ENCODE peak calls at places on chromosome 15, in four cellular contexts. One of them, this sample, is unnamed.

GRCh38 chr15:50854594-50855490 is 53.6 kb upstream of the AP4E1 start:
- DNase-seq in spleen: no peak
- DNase-seq in HCT116: no peak
- DNase-seq in GM23338: no peak
- DNase-seq in this sample: peak

GRCh38 chr15:88605507-88606436 is 15.4 kb upstream of the AEN start:
- DNase-seq in HCT116: no peak
- DNase-seq in GM23338: peak
- DNase-seq in spleen: peak
- DNase-seq in this sample: no peak

GRCh38 chr15:63848881-63849551 is 15.3 kb upstream of the HERC1 start:
- DNase-seq in GM23338: no peak
- DNase-seq in HCT116: no peak
- DNase-seq in spleen: no peak
- DNase-seq in this sample: no peak

GRCh38 chr15:78895411-78895810 is 22.7 kb downstream of the MORF4L1 start:
- DNase-seq in spleen: no peak
- DNase-seq in HCT116: no peak
- DNase-seq in GM23338: no peak
- DNase-seq in this sample: no peak

GRCh38 chr15:64857421-64857820 is 15.7 kb downstream of the PLEKHO2 start:
- DNase-seq in GM23338: no peak
- DNase-seq in spleen: no peak
- DNase-seq in HCT116: no peak
- DNase-seq in this sample: no peak

GRCh38 chr15:60002528-60003218 is 1.4 kb upstream of the FOXB1 start:
- DNase-seq in HCT116: no peak
- DNase-seq in spleen: no peak
- DNase-seq in GM23338: peak
- DNase-seq in this sample: no peak

GRCh38 chr15:57881361-57881760 is 174.8 kb downstream of the POLR2M start:
- DNase-seq in HCT116: no peak
- DNase-seq in GM23338: no peak
- DNase-seq in spleen: no peak
- DNase-seq in this sample: no peak

GRCh38 chr15:61835476-61836106 is 224.7 kb downstream of the VPS13C start:
- DNase-seq in spleen: no peak
- DNase-seq in HCT116: peak
- DNase-seq in GM23338: peak
- DNase-seq in this sample: peak

GRCh38 chr15:60682115-60682514 is 203.2 kb upstream of the ICE2 start:
- DNase-seq in GM23338: no peak
- DNase-seq in spleen: no peak
- DNase-seq in HCT116: no peak
- DNase-seq in this sample: no peak

GRCh38 chr15:40301467-40302179 is 6.1 kb downstream of the PLCB2 start:
- DNase-seq in HCT116: no peak
- DNase-seq in spleen: peak
- DNase-seq in GM23338: peak
- DNase-seq in this sample: no peak

GRCh38 chr15:83207622-83208356 is at the start of gene HDGFL3:
- DNase-seq in spleen: peak
- DNase-seq in HCT116: no peak
- DNase-seq in GM23338: peak
- DNase-seq in this sample: peak
- TF ChIP-seq POLR2AphosphoS5 in spleen: peak
- TF ChIP-seq POLR2AphosphoS5 in HCT116: no peak
- TF ChIP-seq POLR2AphosphoS5 in GM23338: peak
- TF ChIP-seq POLR2AphosphoS5 in this sample: no peak

GRCh38 chr15:46059921-46060565 is 425.2 kb downstream of the SQOR start:
- DNase-seq in spleen: no peak
- DNase-seq in HCT116: no peak
- DNase-seq in GM23338: no peak
- DNase-seq in this sample: no peak
- TF ChIP-seq POLR2AphosphoS5 in spleen: no peak
- TF ChIP-seq POLR2AphosphoS5 in HCT116: no peak
- TF ChIP-seq POLR2AphosphoS5 in GM23338: no peak
- TF ChIP-seq POLR2AphosphoS5 in this sample: no peak

DNA sequence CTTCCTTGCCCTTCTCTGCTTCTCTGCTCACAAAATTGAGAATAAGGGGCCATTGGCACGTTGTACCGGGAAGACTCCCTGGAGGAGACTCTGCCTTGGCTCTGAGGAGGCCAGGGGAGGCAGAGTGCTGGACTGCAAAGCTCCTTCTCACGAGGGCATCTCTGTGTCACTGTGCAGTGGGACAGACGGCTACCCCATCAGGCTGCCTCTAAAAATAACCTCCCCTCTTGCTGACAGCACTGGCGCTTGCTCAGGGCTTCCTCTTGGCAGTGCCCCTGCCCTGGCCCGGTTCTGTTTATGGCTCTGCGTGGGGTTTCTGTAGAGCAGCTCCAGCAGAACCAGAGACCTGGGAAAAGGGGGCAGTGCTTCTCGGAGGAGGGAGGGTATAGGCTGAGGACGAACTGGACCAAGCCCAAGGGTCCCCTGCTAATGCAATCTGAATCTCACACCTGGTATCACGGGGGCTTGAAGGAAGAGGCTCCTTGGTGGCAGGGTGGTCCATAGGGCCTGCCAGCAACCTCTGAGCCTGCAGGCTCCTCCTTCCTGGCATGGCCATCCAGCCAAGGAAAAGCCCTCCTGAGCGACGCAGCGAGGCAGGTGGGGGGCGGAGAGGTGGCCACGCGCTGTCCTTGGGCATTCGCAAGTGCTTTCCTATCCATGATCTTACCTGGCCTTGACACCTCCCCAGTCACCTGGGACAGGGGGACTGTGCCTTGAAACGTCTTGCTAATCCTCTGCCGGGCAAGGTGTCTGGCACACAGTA is 63.3 kb upstream of the TLE3 start:
- DNase-seq in HCT116: no peak
- DNase-seq in spleen: no peak
- DNase-seq in GM23338: no peak
- DNase-seq in this sample: no peak
- TF ChIP-seq POLR2AphosphoS5 in HCT116: no peak
- TF ChIP-seq POLR2AphosphoS5 in spleen: no peak
- TF ChIP-seq POLR2AphosphoS5 in GM23338: no peak
- TF ChIP-seq POLR2AphosphoS5 in this sample: no peak

GRCh38 chr15:75212200-75212858 is 10.6 kb downstream of the C15orf39 start:
- DNase-seq in GM23338: no peak
- DNase-seq in spleen: no peak
- DNase-seq in HCT116: no peak
- DNase-seq in this sample: no peak

GRCh38 chr15:75213768-75214221 is 12.1 kb downstream of the C15orf39 start:
- DNase-seq in HCT116: no peak
- DNase-seq in spleen: no peak
- DNase-seq in GM23338: no peak
- DNase-seq in this sample: no peak

GRCh38 chr15:75210867-75211266 is 9.2 kb downstream of the C15orf39 start:
- DNase-seq in HCT116: no peak
- DNase-seq in GM23338: no peak
- DNase-seq in spleen: no peak
- DNase-seq in this sample: no peak

GRCh38 chr15:75213212-75213767 is 11.6 kb downstream of the C15orf39 start:
- DNase-seq in HCT116: no peak
- DNase-seq in spleen: no peak
- DNase-seq in GM23338: no peak
- DNase-seq in this sample: no peak

GRCh38 chr15:75211436-75212199 is 9.9 kb downstream of the C15orf39 start:
- DNase-seq in spleen: no peak
- DNase-seq in HCT116: no peak
- DNase-seq in GM23338: no peak
- DNase-seq in this sample: no peak
- TF ChIP-seq POLR2AphosphoS5 in spleen: no peak
- TF ChIP-seq POLR2AphosphoS5 in HCT116: no peak
- TF ChIP-seq POLR2AphosphoS5 in GM23338: no peak
- TF ChIP-seq POLR2AphosphoS5 in this sample: peak

DNA sequence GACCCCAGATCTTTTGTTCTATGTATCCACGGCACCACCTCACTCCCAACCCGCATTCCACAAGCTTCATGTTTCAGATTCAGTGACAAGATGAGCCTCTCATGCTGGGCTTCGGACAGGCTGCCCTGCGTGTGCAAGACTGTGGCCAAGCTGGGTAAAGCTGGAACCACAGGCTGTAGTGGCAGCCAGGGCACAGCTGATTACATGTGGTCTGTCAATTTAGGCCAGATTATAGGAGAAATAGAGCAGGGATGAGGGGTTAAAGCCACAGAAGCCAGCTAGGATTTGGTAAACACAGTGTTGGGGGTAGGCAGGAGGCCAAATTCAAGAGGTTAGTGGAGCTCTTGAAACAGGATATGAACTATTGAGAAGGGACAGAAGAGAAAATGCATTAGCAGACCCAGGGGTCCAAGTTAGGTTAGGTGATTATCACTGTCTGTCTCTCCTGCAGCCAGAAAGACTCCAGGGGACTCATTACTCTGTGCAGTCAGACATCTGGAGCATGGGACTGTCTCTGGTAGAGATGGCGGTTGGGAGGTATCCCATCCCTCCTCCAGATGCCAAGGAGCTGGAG is 12.9 kb downstream of the SNAPC5 start:
- DNase-seq in HCT116: no peak
- DNase-seq in spleen: no peak
- DNase-seq in GM23338: no peak
- DNase-seq in this sample: no peak
- TF ChIP-seq POLR2AphosphoS5 in HCT116: no peak
- TF ChIP-seq POLR2AphosphoS5 in spleen: no peak
- TF ChIP-seq POLR2AphosphoS5 in GM23338: no peak
- TF ChIP-seq POLR2AphosphoS5 in this sample: no peak

DNA sequence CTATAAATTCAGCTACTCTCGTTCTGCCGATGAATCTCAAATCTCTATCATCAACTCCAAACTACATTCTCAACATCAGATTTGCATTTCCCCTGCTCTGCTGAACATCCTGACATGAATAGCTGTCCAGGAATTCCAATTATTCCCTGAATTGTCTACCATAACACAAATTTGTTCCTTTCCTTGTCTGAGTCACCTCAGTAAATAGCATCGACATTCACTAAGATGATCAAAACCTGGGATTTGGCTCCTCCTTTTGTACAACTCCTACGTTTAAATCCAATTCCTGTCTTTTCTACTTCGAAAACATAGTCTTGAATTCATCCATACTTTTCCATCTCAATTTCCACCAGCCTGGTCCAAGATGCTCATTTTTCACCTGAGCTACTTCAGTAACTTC is 107.0 kb downstream of the GREM1 start:
- DNase-seq in GM23338: no peak
- DNase-seq in spleen: no peak
- DNase-seq in HCT116: no peak
- DNase-seq in this sample: no peak
- TF ChIP-seq POLR2AphosphoS5 in GM23338: no peak
- TF ChIP-seq POLR2AphosphoS5 in spleen: no peak
- TF ChIP-seq POLR2AphosphoS5 in HCT116: no peak
- TF ChIP-seq POLR2AphosphoS5 in this sample: no peak

DNA sequence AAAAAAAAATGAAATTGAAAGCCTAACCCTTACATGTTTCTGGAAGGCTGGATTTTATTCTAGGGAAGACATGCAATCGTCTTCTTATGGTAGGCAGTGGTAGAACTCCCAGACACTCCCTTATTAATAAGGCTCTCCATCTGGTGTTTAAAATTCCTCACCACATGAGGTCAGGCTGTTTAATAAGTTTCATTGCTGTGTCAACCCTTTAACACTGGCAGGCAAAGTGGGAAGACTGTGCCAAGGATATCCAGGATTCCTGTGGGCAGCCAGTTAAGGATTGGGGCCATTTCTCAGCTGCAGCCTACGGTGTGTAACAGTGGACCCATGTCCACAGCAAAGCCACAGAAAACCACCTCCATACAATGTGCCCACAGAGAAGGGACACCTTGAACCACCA is 225.5 kb upstream of the CHRM5 start:
- DNase-seq in GM23338: no peak
- DNase-seq in spleen: no peak
- DNase-seq in HCT116: no peak
- DNase-seq in this sample: no peak
- TF ChIP-seq POLR2AphosphoS5 in GM23338: no peak
- TF ChIP-seq POLR2AphosphoS5 in spleen: no peak
- TF ChIP-seq POLR2AphosphoS5 in HCT116: no peak
- TF ChIP-seq POLR2AphosphoS5 in this sample: no peak